ENCODE peak calls at places on chromosomes 12 and 14, in six cellular contexts. O is astrocyte of the cerebellum, U is heart right ventricle, B is OCI-LY7, F is fibroblast of lung, K is GM06990. D is an unnamed sample.

GRCh38 chr14:78341827-78342389 is 171.7 kb downstream of the NRXN3 start:
- DNase-seq in O (no peak), U (no peak), B (no peak), F (no peak), K (no peak), D (no peak)

GRCh38 chr14:50601405-50601804 is 41.5 kb downstream of the ATL1 start:
- DNase-seq in O (no peak), U (no peak), B (no peak), F (no peak), K (no peak), D (no peak)

GRCh38 chr12:22287776-22288621 is 46.5 kb downstream of the ST8SIA1 start:
- DNase-seq in O (no peak), U (no peak), B (no peak), F (peak), K (no peak), D (no peak)

GRCh38 chr12:21675096-21675495 is 17.5 kb upstream of the LDHB start:
- DNase-seq in O (no peak), U (no peak), B (no peak), F (no peak), K (no peak), D (no peak)

GRCh38 chr14:35403085-35403396 is 1.5 kb downstream of the NFKBIA start:
- DNase-seq in O (no peak), U (peak), B (no peak), F (no peak), K (peak), D (no peak)

GRCh38 chr12:14113031-14113430 is 131.6 kb upstream of the GRIN2B start:
- DNase-seq in O (no peak), U (no peak), B (no peak), F (no peak), K (no peak), D (no peak)

GRCh38 chr12:22562187-22563028 is 18.1 kb upstream of the C2CD5 start:
- DNase-seq in O (no peak), U (no peak), B (no peak), F (no peak), K (no peak), D (no peak)

GRCh38 chr14:77882098-77882497 is 82.2 kb downstream of the ADCK1 start:
- DNase-seq in O (no peak), U (peak), B (no peak), F (no peak), K (no peak), D (no peak)

GRCh38 chr14:68404652-68405183 is 388.1 kb downstream of the ZFP36L1 start:
- DNase-seq in O (no peak), U (no peak), B (peak), F (no peak), K (no peak), D (no peak)

GRCh38 chr12:42196728-42197603 is 41.1 kb downstream of the YAF2 start:
- DNase-seq in O (no peak), U (no peak), B (no peak), F (no peak), K (no peak), D (no peak)

GRCh38 chr14:52124791-52125661 is 56.2 kb upstream of the NID2 start:
- DNase-seq in O (no peak), U (peak), B (no peak), F (peak), K (no peak), D (no peak)

GRCh38 chr12:30417697-30418231 is 277.9 kb downstream of the IPO8 start:
- DNase-seq in O (peak), U (no peak), B (no peak), F (peak), K (no peak), D (no peak)

GRCh38 chr14:105249175-105250007 is 1.1 kb downstream of the BTBD6 start:
- DNase-seq in O (no peak), U (no peak), B (peak), F (peak), K (no peak), D (no peak)

GRCh38 chr12:117023998-117024960 is 74.9 kb downstream of the TESC start:
- DNase-seq in O (no peak), U (no peak), B (no peak), F (no peak), K (no peak), D (no peak)

GRCh38 chr14:51604078-51604477 is 47.6 kb upstream of the FRMD6 start:
- DNase-seq in O (peak), U (no peak), B (no peak), F (peak), K (no peak), D (no peak)

GRCh38 chr12:67716817-67717216 is 68.3 kb downstream of the DYRK2 start:
- DNase-seq in O (peak), U (no peak), B (no peak), F (no peak), K (no peak), D (no peak)

GRCh38 chr12:12270226-12270625 is 3.4 kb upstream of the LRP6 start:
- DNase-seq in O (no peak), U (no peak), B (no peak), F (no peak), K (no peak), D (no peak)
- TF ChIP-seq CTCF in O (no peak), U (no peak), B (no peak), F (no peak), K (no peak), D (no peak)

GRCh38 chr12:27472604-27473003 is 26.1 kb downstream of the SMCO2 start:
- DNase-seq in O (no peak), U (no peak), B (no peak), F (no peak), K (no peak), D (no peak)

GRCh38 chr12:27467641-27468040 is 21.1 kb downstream of the SMCO2 start:
- DNase-seq in O (no peak), U (no peak), B (no peak), F (no peak), K (no peak), D (no peak)

GRCh38 chr12:27468241-27468640 is 21.7 kb downstream of the SMCO2 start:
- DNase-seq in O (no peak), U (no peak), B (no peak), F (no peak), K (no peak), D (no peak)

GRCh38 chr12:27463826-27464554 is 17.5 kb downstream of the SMCO2 start:
- DNase-seq in O (no peak), U (peak), B (no peak), F (peak), K (no peak), D (no peak)

GRCh38 chr12:27469161-27469560 is 22.6 kb downstream of the SMCO2 start:
- DNase-seq in O (no peak), U (no peak), B (no peak), F (no peak), K (no peak), D (no peak)
- TF ChIP-seq CTCF in O (no peak), U (no peak), B (no peak), F (no peak), K (no peak), D (no peak)

GRCh38 chr12:71371132-71371531 is 68.5 kb upstream of the LGR5 start:
- DNase-seq in O (no peak), U (no peak), B (no peak), F (peak), K (no peak), D (no peak)
- TF ChIP-seq CTCF in O (no peak), U (no peak), B (peak), F (no peak), K (peak), D (no peak)

DNA sequence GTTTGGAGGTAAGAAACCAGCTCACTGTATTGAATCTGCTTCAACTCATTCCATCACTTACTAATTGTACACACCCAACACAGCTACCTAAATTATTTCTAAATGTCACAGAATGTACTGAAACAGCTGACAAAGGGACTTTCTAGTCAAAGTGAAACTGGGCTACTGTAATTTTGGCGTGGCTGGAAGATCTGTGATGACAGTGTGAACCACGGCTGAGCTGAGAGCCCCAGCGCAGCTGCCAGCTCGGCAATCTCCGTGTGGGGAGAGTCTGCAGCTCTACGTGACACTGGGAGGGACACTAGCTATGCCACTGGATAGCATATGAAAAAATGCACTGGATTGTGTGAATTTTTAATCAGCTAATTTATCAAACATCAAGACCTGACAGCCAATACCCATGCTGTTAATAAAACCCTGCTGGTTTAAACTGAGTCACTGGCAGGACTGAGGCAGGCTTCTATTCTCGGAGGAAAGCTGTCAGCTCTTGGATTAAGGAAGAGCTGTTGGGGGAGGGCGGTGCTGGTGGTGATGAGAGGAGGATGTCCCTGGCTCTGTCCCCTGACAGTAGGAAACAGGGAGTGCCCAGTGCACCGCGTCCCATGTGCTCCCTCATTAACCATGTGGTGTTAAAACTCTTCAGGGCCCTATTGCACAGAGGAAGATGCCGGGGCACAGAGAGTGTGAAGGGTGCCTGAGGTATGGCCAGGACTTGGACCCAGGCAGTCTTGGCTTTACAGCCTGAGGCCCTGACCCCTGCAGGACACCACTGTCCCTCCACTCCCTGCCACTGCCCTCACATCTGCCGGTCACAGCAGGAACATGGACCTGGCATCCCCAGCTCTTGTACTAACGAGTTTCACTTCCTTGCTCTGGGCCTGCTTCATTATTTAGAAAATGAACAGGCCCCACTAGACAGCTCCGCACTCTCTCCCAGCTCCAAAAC is 13.3 kb downstream of the SLC15A4 start:
- DNase-seq in O (no peak), U (peak), B (peak), F (no peak), K (peak), D (peak)
- TF ChIP-seq CTCF in O (no peak), U (no peak), B (no peak), F (no peak), K (no peak), D (no peak)

GRCh38 chr14:21346532-21347135 is 37.2 kb downstream of the SUPT16H start:
- DNase-seq in O (no peak), U (no peak), B (no peak), F (peak), K (no peak), D (no peak)
- TF ChIP-seq CTCF in O (no peak), U (no peak), B (no peak), F (no peak), K (no peak), D (no peak)

DNA sequence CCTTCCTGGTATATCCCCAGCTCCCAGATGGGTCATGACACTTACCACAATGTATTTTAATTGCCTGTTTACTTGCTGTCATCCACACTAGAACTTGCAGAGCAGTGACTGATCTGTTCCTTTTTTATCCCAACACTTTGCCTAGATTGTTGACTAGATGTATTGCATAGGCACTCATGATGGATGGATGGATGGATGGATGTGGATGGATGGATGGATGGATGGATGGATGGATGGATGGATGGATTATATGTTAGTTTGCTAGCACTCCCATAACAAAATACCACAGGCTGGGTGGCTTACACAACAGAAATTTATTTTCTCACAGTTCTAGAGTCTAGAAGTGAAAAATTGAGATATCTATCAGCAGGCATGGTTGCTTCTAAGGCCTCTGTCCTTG is 8.7 kb upstream of the CKAP4 start:
- DNase-seq in O (no peak), U (no peak), B (no peak), F (no peak), K (no peak), D (no peak)
- TF ChIP-seq CTCF in O (no peak), U (no peak), B (no peak), F (no peak), K (no peak), D (no peak)

GRCh38 chr14:60327447-60328331 is 78.7 kb downstream of the PPM1A start:
- DNase-seq in O (no peak), U (peak), B (peak), F (peak), K (peak), D (peak)

GRCh38 chr14:60332869-60333268 is 83.8 kb downstream of the PPM1A start:
- DNase-seq in O (no peak), U (no peak), B (no peak), F (no peak), K (no peak), D (no peak)

GRCh38 chr14:60332046-60332399 is 83.0 kb downstream of the PPM1A start:
- DNase-seq in O (no peak), U (no peak), B (no peak), F (no peak), K (no peak), D (no peak)

GRCh38 chr14:60328588-60328987 is 79.6 kb downstream of the PPM1A start:
- DNase-seq in O (no peak), U (no peak), B (peak), F (no peak), K (no peak), D (no peak)

DNA sequence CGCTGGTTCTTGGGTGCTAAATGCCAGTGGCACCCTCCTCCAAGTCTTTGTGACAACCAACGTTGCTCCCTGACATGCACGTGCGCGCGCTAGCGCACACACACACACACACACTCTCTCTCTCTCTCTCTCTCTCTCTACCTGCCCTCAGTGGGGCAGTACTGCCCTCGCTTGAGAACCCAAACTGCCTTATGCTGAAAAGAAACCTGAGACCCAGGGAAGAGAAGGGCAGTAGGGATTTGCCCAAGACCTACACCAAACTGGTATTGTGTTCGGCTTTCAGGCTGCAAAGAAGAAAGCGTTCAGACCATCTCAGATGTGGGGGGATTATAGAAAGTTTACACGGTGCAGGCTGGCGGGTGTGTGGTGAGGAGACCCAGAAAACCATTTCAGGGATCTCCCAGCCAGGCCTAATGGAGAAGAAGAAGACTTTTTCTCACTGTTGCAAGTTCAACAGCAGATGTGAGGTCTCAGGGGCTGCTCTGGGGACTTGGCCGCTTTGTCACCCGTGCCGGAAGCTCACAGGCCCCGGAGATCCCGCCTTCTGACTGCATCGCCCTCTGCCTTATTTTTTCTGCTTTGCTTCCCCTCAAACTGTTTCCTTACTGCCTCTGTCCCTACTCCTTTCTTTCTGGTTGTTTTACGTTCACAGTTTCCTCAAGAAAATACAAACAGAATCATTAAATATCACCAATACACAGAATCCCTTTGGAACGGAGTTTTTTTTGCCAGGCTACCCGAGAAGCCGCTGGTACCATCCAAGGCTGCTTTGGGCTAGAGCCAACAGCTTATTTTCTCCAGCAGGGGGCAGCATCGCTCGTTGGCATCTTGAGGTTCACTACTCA is 82.4 kb downstream of the PPM1A start:
- DNase-seq in O (no peak), U (peak), B (peak), F (peak), K (peak), D (peak)
- TF ChIP-seq CTCF in O (peak), U (peak), B (peak), F (peak), K (peak), D (peak)

D was measured in GM10248.